ENCODE peak calls at places on chromosomes 4 and X, in ten cellular contexts. M is omental fat pad, Z is GM20000, U is astrocyte of the spinal cord, X is B cell, L is fibroblast of mammary gland, F is adrenal gland, O is cardiac muscle cell, E is foreskin fibroblast, C is lower leg skin. H is an unnamed sample.

GRCh38 chrX:103446665-103447302 is 70.4 kb downstream of the BEX3 start:
- DNase-seq in M (no peak), Z (no peak), U (peak), X (no peak), L (no peak), F (no peak), O (no peak), E (peak), C (no peak), H (no peak)

GRCh38 chr4:138007572-138007971 is 234.6 kb downstream of the SLC7A11 start:
- DNase-seq in M (no peak), Z (no peak), U (peak), X (no peak), L (peak), F (no peak), O (no peak), E (peak), C (no peak), H (no peak)

GRCh38 chrX:134460861-134461218 is 875 bp downstream of the HPRT1 start:
- DNase-seq in M (no peak), Z (no peak), U (peak), X (no peak), L (peak), F (no peak), O (peak), E (peak), C (no peak), H (no peak)

GRCh38 chr4:128357286-128357685 is 69.7 kb upstream of the PGRMC2 start:
- DNase-seq in M (no peak), Z (no peak), U (no peak), X (no peak), L (no peak), F (no peak), O (no peak), E (peak), C (no peak), H (no peak)

GRCh38 chr4:125433453-125433852 is 118.7 kb downstream of the FAT4 start:
- DNase-seq in M (no peak), Z (no peak), U (peak), X (no peak), L (peak), F (no peak), O (no peak), E (peak), C (no peak), H (no peak)

GRCh38 chr4:167688660-167689142 is 403.6 kb upstream of the ANXA10 start:
- DNase-seq in M (no peak), Z (no peak), U (no peak), X (no peak), L (no peak), F (no peak), O (no peak), E (no peak), C (no peak), H (no peak)

GRCh38 chr4:183438458-183439113 is 5.8 kb upstream of the CDKN2AIP start:
- DNase-seq in M (no peak), Z (no peak), U (peak), X (no peak), L (peak), F (no peak), O (no peak), E (peak), C (no peak), H (no peak)

GRCh38 chr4:126715067-126715466 is 917.7 kb upstream of the INTU start:
- DNase-seq in M (no peak), Z (no peak), U (no peak), X (no peak), L (no peak), F (no peak), O (no peak), E (no peak), C (no peak), H (no peak)

GRCh38 chr4:72969957-72970356 is 99.6 kb downstream of the COX18 start:
- DNase-seq in M (no peak), Z (no peak), U (peak), X (no peak), L (no peak), F (no peak), O (peak), E (peak), C (no peak), H (no peak)

GRCh38 chrX:68428431-68428830 is 4.9 kb downstream of the OPHN1 start:
- DNase-seq in M (no peak), Z (no peak), U (peak), X (no peak), L (peak), F (no peak), O (no peak), E (peak), C (no peak), H (no peak)

GRCh38 chrX:1507511-1508463 is 29.2 kb downstream of the P2RY8 start:
- DNase-seq in M (no peak), Z (peak), U (no peak), X (peak), L (no peak), F (no peak), O (no peak), E (no peak), C (peak), H (peak)

GRCh38 chr4:55736605-55737183 is 82.9 kb upstream of the EXOC1L start:
- DNase-seq in M (no peak), Z (peak), U (peak), X (peak), L (peak), F (no peak), O (no peak), E (peak), C (no peak), H (no peak)

GRCh38 chrX:152220612-152221011 is 82.2 kb upstream of the MAGEA10 start:
- DNase-seq in M (no peak), Z (no peak), U (peak), X (no peak), L (peak), F (no peak), O (no peak), E (no peak), C (no peak), H (no peak)

GRCh38 chrX:24341795-24342194 is 18.6 kb upstream of the SUPT20HL1 start:
- DNase-seq in M (no peak), Z (no peak), U (peak), X (no peak), L (peak), F (no peak), O (no peak), E (peak), C (no peak), H (no peak)

GRCh38 chr4:25401066-25401465 is 24.0 kb downstream of the ANAPC4 start:
- DNase-seq in M (no peak), Z (no peak), U (peak), X (no peak), L (no peak), F (no peak), O (no peak), E (peak), C (no peak), H (no peak)

GRCh38 chrX:37871626-37872302 is 24.4 kb upstream of the DYNLT3 start:
- DNase-seq in M (no peak), Z (no peak), U (peak), X (no peak), L (peak), F (peak), O (no peak), E (peak), C (no peak), H (peak)

GRCh38 chr4:118968006-118968405 is 79.4 kb downstream of the SYNPO2 start:
- DNase-seq in M (no peak), Z (peak), U (peak), X (peak), L (peak), F (peak), O (peak), E (peak), C (no peak), H (peak)

GRCh38 chrX:13776387-13776786 is 40.5 kb downstream of the GPM6B start:
- DNase-seq in M (no peak), Z (no peak), U (no peak), X (no peak), L (no peak), F (no peak), O (no peak), E (no peak), C (no peak), H (no peak)

GRCh38 chr4:172786039-172786792 is 382.4 kb upstream of the GALNT7 start:
- DNase-seq in M (no peak), Z (no peak), U (peak), X (no peak), L (peak), F (no peak), O (peak), E (peak), C (no peak), H (no peak)

GRCh38 chr4:140703463-140703862 is 52.7 kb downstream of the TBC1D9 start:
- DNase-seq in M (no peak), Z (no peak), U (peak), X (no peak), L (peak), F (no peak), O (no peak), E (peak), C (no peak), H (no peak)

GRCh38 chr4:182925298-182925738 is 8.1 kb upstream of the DCTD start:
- DNase-seq in M (no peak), Z (peak), U (peak), X (peak), L (peak), F (peak), O (peak), E (peak), C (no peak), H (peak)

GRCh38 chr4:10456270-10457254 is 664 bp downstream of the ZNF518B start:
- DNase-seq in M (no peak), Z (peak), U (peak), X (peak), L (peak), F (peak), O (peak), E (peak), C (no peak), H (peak)

GRCh38 chr4:173857828-173858227 is 327.8 kb upstream of the HAND2 start:
- DNase-seq in M (no peak), Z (no peak), U (no peak), X (no peak), L (peak), F (no peak), O (no peak), E (no peak), C (no peak), H (no peak)

GRCh38 chr4:139919513-139919912 is 234.5 kb downstream of the MAML3 start:
- DNase-seq in M (no peak), Z (no peak), U (peak), X (no peak), L (peak), F (no peak), O (peak), E (peak), C (no peak), H (no peak)

GRCh38 chr4:37490391-37491347 is 195.5 kb downstream of the RELL1 start:
- DNase-seq in M (no peak), Z (no peak), U (no peak), X (no peak), L (no peak), F (no peak), O (no peak), E (no peak), C (no peak), H (no peak)

GRCh38 chr4:64520393-64520792 is 111.1 kb upstream of the TECRL start:
- DNase-seq in M (no peak), Z (no peak), U (no peak), X (no peak), L (no peak), F (no peak), O (no peak), E (no peak), C (no peak), H (no peak)

GRCh38 chr4:1379801-1380331 is 26.4 kb downstream of the NKX1-1 start:
- DNase-seq in M (no peak), Z (no peak), U (no peak), X (no peak), L (no peak), F (no peak), O (no peak), E (no peak), C (peak), H (no peak)

GRCh38 chrX:19772306-19772705 is 115.1 kb downstream of the SH3KBP1 start:
- DNase-seq in M (no peak), Z (no peak), U (peak), X (no peak), L (peak), F (no peak), O (no peak), E (peak), C (no peak), H (no peak)

GRCh38 chrX:125202486-125203378 is 116.9 kb upstream of the TEX13C start:
- DNase-seq in M (no peak), Z (no peak), U (no peak), X (no peak), L (no peak), F (no peak), O (peak), E (no peak), C (no peak), H (no peak)

GRCh38 chr4:139207247-139207646 is 30.2 kb upstream of the ELF2 start:
- DNase-seq in M (no peak), Z (peak), U (no peak), X (no peak), L (no peak), F (no peak), O (no peak), E (no peak), C (no peak), H (no peak)

GRCh38 chr4:185548587-185548986 is 13.3 kb upstream of the PDLIM3 start:
- DNase-seq in M (no peak), Z (no peak), U (no peak), X (no peak), L (no peak), F (no peak), O (no peak), E (no peak), C (no peak), H (no peak)

GRCh38 chrX:10615931-10616780 is 4.2 kb downstream of the MID1 start:
- DNase-seq in M (no peak), Z (peak), U (peak), X (peak), L (peak), F (peak), O (peak), E (peak), C (no peak), H (peak)

GRCh38 chr4:176150283-176150682 is 45.1 kb downstream of the SPATA4 start:
- DNase-seq in M (no peak), Z (peak), U (peak), X (peak), L (peak), F (no peak), O (peak), E (peak), C (no peak), H (no peak)

GRCh38 chr4:33162122-33162521 is 2442.0 kb downstream of the PCDH7 start:
- DNase-seq in M (no peak), Z (no peak), U (no peak), X (no peak), L (peak), F (no peak), O (no peak), E (peak), C (no peak), H (no peak)

GRCh38 chr4:74583757-74584156 is 138.8 kb downstream of the AREG start:
- DNase-seq in M (no peak), Z (no peak), U (no peak), X (no peak), L (peak), F (no peak), O (no peak), E (peak), C (no peak), H (no peak)

GRCh38 chrX:97363843-97364242 is 480.1 kb downstream of the RPA4 start:
- DNase-seq in M (no peak), Z (no peak), U (no peak), X (no peak), L (no peak), F (no peak), O (no peak), E (no peak), C (no peak), H (no peak)

GRCh38 chr4:99165978-99166377 is 21.9 kb upstream of the ADH4 start:
- DNase-seq in M (no peak), Z (no peak), U (no peak), X (no peak), L (no peak), F (no peak), O (no peak), E (peak), C (no peak), H (no peak)

DNA sequence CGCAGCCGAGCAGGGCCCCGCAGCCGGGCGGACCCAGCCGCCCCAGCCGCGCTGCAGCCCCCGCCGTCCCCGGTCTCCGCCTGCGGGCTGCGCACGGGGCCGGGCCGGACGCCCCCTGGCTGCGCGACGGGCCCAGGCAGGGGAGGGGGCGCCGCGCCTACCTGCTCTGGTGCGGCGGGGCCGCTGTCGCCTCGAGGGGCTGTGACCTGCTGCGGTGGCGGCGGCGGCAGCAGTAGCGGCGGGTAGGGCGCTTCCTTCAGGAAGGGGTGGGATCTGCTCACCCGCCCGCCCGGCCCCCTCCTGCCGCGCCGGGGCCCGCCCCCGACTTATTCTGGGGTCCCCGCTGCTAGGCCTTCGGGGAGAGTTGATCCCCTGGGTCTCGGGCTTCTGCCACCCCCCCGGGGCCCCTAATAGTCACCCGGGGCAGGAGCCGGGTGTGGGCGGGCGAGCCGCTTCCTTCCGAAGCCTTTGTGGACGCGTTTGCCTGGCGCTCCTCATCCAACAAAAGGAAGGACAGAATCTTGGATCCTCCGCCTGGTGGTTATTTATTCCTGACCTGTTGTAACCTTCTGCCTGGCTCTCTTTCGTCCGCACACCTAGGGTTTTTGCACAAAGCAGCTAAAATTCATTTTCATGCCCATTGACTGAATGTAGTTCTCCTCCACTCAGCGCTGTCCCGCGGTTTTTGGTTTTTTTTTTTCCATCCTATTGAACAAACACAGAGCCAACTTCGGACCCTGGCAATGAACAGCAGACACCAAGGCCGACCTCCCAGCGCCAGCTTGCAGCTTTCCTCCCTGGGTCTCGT is at the start of gene TMEM150C:
- DNase-seq in M (no peak), Z (peak), U (peak), X (peak), L (peak), F (peak), O (peak), E (peak), C (no peak), H (peak)
- TF ChIP-seq CTCF in M (no peak), Z (no peak), U (peak), X (no peak), L (no peak), F (peak), O (no peak), E (no peak), C (no peak), H (no peak)

GRCh38 chr4:20044936-20045335 is 206.8 kb upstream of the SLIT2 start:
- DNase-seq in M (no peak), Z (no peak), U (no peak), X (no peak), L (no peak), F (no peak), O (no peak), E (no peak), C (no peak), H (no peak)
- TF ChIP-seq CTCF in M (no peak), Z (no peak), U (no peak), X (no peak), L (no peak), F (no peak), O (no peak), E (no peak), C (no peak), H (no peak)

DNA sequence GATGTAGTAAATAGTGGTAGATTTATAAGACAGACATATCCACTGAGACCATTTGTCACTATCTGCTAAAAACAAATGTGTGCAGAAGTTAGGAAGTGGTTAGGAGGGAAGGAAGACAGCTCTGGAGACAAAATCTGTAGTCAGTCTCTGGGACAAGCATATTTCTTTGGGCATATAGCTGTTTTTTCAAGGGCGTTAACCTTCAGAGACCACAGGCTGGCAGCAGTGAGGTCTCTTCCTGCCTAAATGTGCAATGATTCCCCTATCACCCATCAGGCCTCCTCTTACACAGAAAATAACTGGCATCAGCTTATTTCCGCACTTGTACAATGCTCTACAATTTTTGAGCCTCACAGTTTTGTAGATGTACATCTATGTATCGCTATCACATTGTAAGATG is 6.5 kb downstream of the TMEM150C start:
- DNase-seq in M (no peak), Z (no peak), U (no peak), X (no peak), L (no peak), F (no peak), O (no peak), E (no peak), C (no peak), H (no peak)
- TF ChIP-seq CTCF in M (no peak), Z (no peak), U (no peak), X (no peak), L (peak), F (no peak), O (peak), E (no peak), C (no peak), H (no peak)

GRCh38 chr4:102713096-102713495 is 47.7 kb downstream of the MANBA start:
- DNase-seq in M (no peak), Z (no peak), U (no peak), X (no peak), L (peak), F (no peak), O (peak), E (peak), C (no peak), H (no peak)

GRCh38 chr4:102710986-102711385 is 49.8 kb downstream of the MANBA start:
- DNase-seq in M (no peak), Z (no peak), U (no peak), X (no peak), L (no peak), F (no peak), O (no peak), E (no peak), C (no peak), H (no peak)

GRCh38 chr4:102717448-102718092 is 43.2 kb downstream of the MANBA start:
- DNase-seq in M (no peak), Z (no peak), U (no peak), X (no peak), L (peak), F (no peak), O (no peak), E (peak), C (no peak), H (no peak)

DNA sequence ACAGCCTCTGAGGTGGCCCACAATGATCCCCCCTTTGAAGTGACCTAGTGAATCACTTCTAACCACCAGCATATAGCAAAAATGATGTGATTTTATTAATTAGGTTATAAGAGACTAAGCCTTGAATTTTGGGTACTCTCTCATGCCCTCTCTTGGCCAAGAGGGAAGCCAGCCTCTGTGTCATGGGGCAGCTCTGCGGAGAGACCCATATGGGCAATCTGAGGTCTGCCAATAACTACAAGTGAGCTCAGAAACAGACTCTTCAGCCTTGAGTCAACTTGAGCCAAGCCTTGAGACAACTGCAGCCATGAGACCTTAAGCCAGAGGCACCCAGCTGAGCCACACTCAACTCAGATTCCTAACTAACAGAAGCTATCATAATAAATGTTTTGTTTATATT is 45.7 kb downstream of the MANBA start:
- DNase-seq in M (no peak), Z (no peak), U (no peak), X (no peak), L (peak), F (no peak), O (no peak), E (peak), C (no peak), H (no peak)
- TF ChIP-seq CTCF in M (no peak), Z (no peak), U (no peak), X (no peak), L (peak), F (no peak), O (no peak), E (no peak), C (no peak), H (no peak)

GRCh38 chrX:70455366-70456202 is 10.9 kb downstream of the DLG3 start:
- DNase-seq in M (no peak), Z (no peak), U (no peak), X (no peak), L (no peak), F (no peak), O (no peak), E (no peak), C (no peak), H (peak)

GRCh38 chrX:70456256-70456655 is 11.6 kb downstream of the DLG3 start:
- DNase-seq in M (no peak), Z (no peak), U (no peak), X (no peak), L (no peak), F (no peak), O (no peak), E (no peak), C (no peak), H (peak)

GRCh38 chrX:70453024-70453618 is 8.5 kb downstream of the DLG3 start:
- DNase-seq in M (no peak), Z (no peak), U (no peak), X (no peak), L (no peak), F (no peak), O (no peak), E (no peak), C (no peak), H (peak)

GRCh38 chrX:70452143-70452733 is 7.6 kb downstream of the DLG3 start:
- DNase-seq in M (no peak), Z (peak), U (no peak), X (peak), L (peak), F (no peak), O (peak), E (peak), C (no peak), H (peak)

GRCh38 chrX:70454441-70455365 is 10.1 kb downstream of the DLG3 start:
- DNase-seq in M (peak), Z (peak), U (peak), X (peak), L (peak), F (peak), O (peak), E (peak), C (no peak), H (peak)
- TF ChIP-seq CTCF in M (no peak), Z (peak), U (peak), X (peak), L (peak), F (peak), O (peak), E (peak), C (no peak), H (peak)